ENCODE peak calls at places on chromosomes 4 and X, in five cellular contexts. U is IMR-90, Y is heart left ventricle, V is endodermal cell, R is psoas muscle. W is an unnamed sample.

GRCh38 chrX:15918003-15918402 is 63.4 kb upstream of the AP1S2 start:
- DNase-seq in R (no peak), U (no peak), Y (no peak), V (no peak), W (no peak)

GRCh38 chrX:35711281-35711680 is 86.9 kb upstream of the MAGEB16 start:
- DNase-seq in R (no peak), U (no peak), Y (no peak), V (no peak), W (no peak)

GRCh38 chr4:38034986-38035882 is 75.0 kb downstream of the PTTG2 start:
- DNase-seq in R (no peak), V (no peak), U (peak), Y (no peak), W (peak)

GRCh38 chrX:72620550-72621145 is 48.0 kb upstream of the HDAC8 start:
- DNase-seq in V (no peak), U (peak), R (peak), Y (peak), W (no peak)

GRCh38 chrX:3271485-3272186 is 74.8 kb downstream of the MXRA5 start:
- DNase-seq in U (peak), Y (no peak), R (no peak), V (no peak), W (no peak)

GRCh38 chrX:40109288-40110008 is 11.7 kb upstream of the BCOR start:
- DNase-seq in Y (peak), R (peak), V (peak), U (peak), W (peak)

GRCh38 chr4:6956434-6957147 is 47.0 kb downstream of the TBC1D14 start:
- DNase-seq in V (peak), Y (no peak), R (peak), U (no peak), W (no peak)

GRCh38 chr4:113169368-113169767 is 119.9 kb downstream of the ANK2 start:
- DNase-seq in V (peak), U (no peak), R (no peak), Y (no peak), W (no peak)

GRCh38 chr4:8200302-8200975 is 1.3 kb downstream of the SH3TC1 start:
- DNase-seq in V (no peak), Y (peak), R (peak), U (peak), W (no peak)

GRCh38 chr4:24995346-24995745 is 35.4 kb downstream of the LGI2 start:
- DNase-seq in V (no peak), Y (no peak), R (no peak), U (no peak), W (no peak)

GRCh38 chr4:123390846-123391456 is 5.6 kb upstream of the SPRY1 start:
- DNase-seq in U (peak), Y (no peak), V (no peak), R (no peak), W (no peak)

GRCh38 chr4:5389756-5390155 is 318.6 kb downstream of the EVC2 start:
- DNase-seq in R (no peak), U (no peak), V (peak), Y (no peak), W (no peak)

GRCh38 chr4:13921805-13922204 is 294.3 kb upstream of the BOD1L1 start:
- DNase-seq in U (peak), V (no peak), R (no peak), Y (no peak), W (no peak)

GRCh38 chr4:158818595-158818994 is 49.8 kb downstream of the FNIP2 start:
- DNase-seq in U (no peak), R (no peak), Y (no peak), V (no peak), W (no peak)

GRCh38 chr4:108317377-108317776 is 148.6 kb upstream of the LEF1 start:
- DNase-seq in V (no peak), U (no peak), Y (no peak), R (no peak), W (no peak)

GRCh38 chr4:25817059-25817681 is 45.6 kb downstream of the SEL1L3 start:
- DNase-seq in R (no peak), U (peak), Y (no peak), V (no peak), W (no peak)

GRCh38 chr4:63348735-63349673 is 1060.2 kb downstream of the TECRL start:
- DNase-seq in Y (peak), V (no peak), R (no peak), U (no peak), W (peak)

GRCh38 chr4:53905935-53906377 is 158.4 kb downstream of the CHIC2 start:
- DNase-seq in R (peak), V (peak), Y (peak), U (peak), W (no peak)

GRCh38 chr4:100189820-100190642 is at the start of gene DDIT4L:
- DNase-seq in R (peak), U (peak), V (peak), Y (peak), W (no peak)

GRCh38 chrX:81412428-81412827 is 210.5 kb downstream of the SH3BGRL start:
- DNase-seq in U (no peak), Y (no peak), V (no peak), R (no peak), W (no peak)

GRCh38 chrX:49710744-49711319 is 15.0 kb upstream of the PAGE1 start:
- DNase-seq in Y (no peak), V (no peak), U (no peak), R (no peak), W (no peak)

GRCh38 chr4:153771058-153771457 is 11.2 kb upstream of the RNF175 start:
- DNase-seq in V (no peak), Y (no peak), R (no peak), U (no peak), W (no peak)

GRCh38 chrX:16828126-16828908 is 41.8 kb downstream of the RBBP7 start:
- DNase-seq in R (no peak), V (no peak), U (peak), Y (peak), W (no peak)

GRCh38 chr4:144801731-144802130 is 155.8 kb downstream of the HHIP start:
- DNase-seq in U (no peak), V (no peak), R (no peak), Y (no peak), W (no peak)

GRCh38 chrX:94551831-94552230 is 877.8 kb downstream of the FAM133A start:
- DNase-seq in R (no peak), U (no peak), Y (no peak), V (no peak), W (no peak)

GRCh38 chr4:159269143-159269542 is 166.3 kb downstream of the RAPGEF2 start:
- DNase-seq in V (no peak), U (no peak), R (no peak), Y (no peak), W (no peak)

GRCh38 chrX:28847423-28847822 is 260.2 kb downstream of the IL1RAPL1 start:
- DNase-seq in R (no peak), V (peak), Y (peak), U (peak), W (no peak)

GRCh38 chr4:181259081-181259480 is 984.1 kb upstream of the TENM3 start:
- DNase-seq in V (no peak), Y (no peak), U (no peak), R (no peak), W (no peak)

GRCh38 chr4:174490356-174490969 is 31.8 kb downstream of the HPGD start:
- DNase-seq in R (no peak), Y (no peak), V (no peak), U (peak), W (no peak)

GRCh38 chr4:71807469-71807868 is 23.6 kb upstream of the GC start:
- DNase-seq in Y (no peak), R (no peak), U (no peak), V (no peak), W (no peak)

GRCh38 chr4:19776021-19776459 is 475.7 kb upstream of the SLIT2 start:
- DNase-seq in V (no peak), R (no peak), Y (no peak), U (peak), W (no peak)

GRCh38 chrX:140712413-140713173 is 3.0 kb downstream of the LINC00632 start:
- DNase-seq in R (peak), V (peak), U (peak), Y (peak), W (no peak)

GRCh38 chrX:140709421-140709846 is at the start of gene LINC00632:
- DNase-seq in Y (no peak), R (no peak), V (no peak), U (no peak), W (no peak)

GRCh38 chrX:140715787-140716186 is 6.2 kb downstream of the LINC00632 start:
- DNase-seq in U (peak), R (no peak), Y (no peak), V (no peak), W (no peak)

GRCh38 chrX:140713174-140713539 is 3.6 kb downstream of the LINC00632 start:
- DNase-seq in R (no peak), V (no peak), Y (no peak), U (no peak), W (no peak)

DNA sequence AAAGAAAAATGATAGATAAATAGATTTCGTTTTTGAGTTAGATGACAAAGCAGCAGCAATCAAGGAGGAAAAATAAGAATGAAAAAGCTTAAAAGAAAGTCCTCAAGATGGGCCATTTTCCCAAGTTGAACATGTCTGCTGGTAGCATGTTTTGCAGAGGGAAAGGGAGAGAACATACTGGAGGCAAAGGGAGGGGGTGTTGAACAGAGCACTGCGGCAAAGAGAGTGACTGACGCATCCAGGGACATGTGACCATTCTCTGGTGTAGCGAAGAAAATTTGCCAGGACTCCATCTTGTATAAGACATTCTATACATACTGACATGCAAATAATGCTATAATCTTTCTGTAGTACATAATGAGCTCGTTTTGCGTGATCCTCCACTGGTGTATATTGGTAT is 1.2 kb downstream of the LINC00632 start:
- DNase-seq in R (no peak), Y (no peak), V (no peak), U (no peak), W (no peak)
- H3K4me3 ChIP-seq in R (no peak), Y (peak), V (no peak), U (no peak), W (no peak)

GRCh38 chrX:154374361-154375155 is at the start of gene FLNA:
- DNase-seq in R (peak), V (peak), Y (no peak), U (no peak), W (peak)
- H3K4me3 ChIP-seq in R (peak), V (peak), Y (peak), U (peak), W (peak)

GRCh38 chrX:137566746-137567473 is 983 bp downstream of the ZIC3 start:
- DNase-seq in Y (no peak), R (no peak), V (peak), U (no peak), W (no peak)

GRCh38 chrX:137563681-137564651 is 2.0 kb upstream of the ZIC3 start:
- DNase-seq in R (no peak), U (no peak), Y (no peak), V (peak), W (no peak)

GRCh38 chrX:137567474-137568232 is 1.7 kb downstream of the ZIC3 start:
- DNase-seq in V (peak), Y (no peak), R (no peak), U (no peak), W (no peak)

GRCh38 chrX:137565921-137566745 is at the start of gene ZIC3:
- DNase-seq in R (peak), Y (peak), U (no peak), V (peak), W (no peak)

GRCh38 chrX:137565318-137565904 is 516 bp upstream of the ZIC3 start:
- DNase-seq in Y (no peak), R (no peak), U (no peak), V (peak), W (no peak)
- H3K4me3 ChIP-seq in Y (peak), R (peak), U (no peak), V (peak), W (no peak)

DNA sequence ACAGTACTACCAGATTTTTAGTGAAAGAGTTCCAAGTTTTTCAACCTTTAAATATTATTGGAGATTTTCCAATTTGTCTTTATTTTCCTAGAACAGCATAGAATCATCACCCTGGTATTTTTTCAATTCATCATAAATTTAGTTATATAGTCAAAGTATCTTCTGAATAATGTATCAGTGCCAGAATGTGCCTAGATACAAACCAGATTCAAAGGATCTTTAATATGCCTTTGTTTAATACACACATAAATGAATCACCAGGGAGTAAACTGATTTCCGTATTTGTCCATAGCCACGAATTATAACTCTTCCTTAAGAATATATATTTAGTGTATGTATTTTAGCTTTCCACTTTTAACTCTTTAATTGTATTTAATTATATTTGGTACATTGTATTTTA is 1373.1 kb downstream of the STIM2 start:
- DNase-seq in Y (no peak), V (no peak), R (no peak), U (no peak), W (no peak)
- H3K4me3 ChIP-seq in Y (no peak), V (no peak), R (no peak), U (no peak), W (no peak)

DNA sequence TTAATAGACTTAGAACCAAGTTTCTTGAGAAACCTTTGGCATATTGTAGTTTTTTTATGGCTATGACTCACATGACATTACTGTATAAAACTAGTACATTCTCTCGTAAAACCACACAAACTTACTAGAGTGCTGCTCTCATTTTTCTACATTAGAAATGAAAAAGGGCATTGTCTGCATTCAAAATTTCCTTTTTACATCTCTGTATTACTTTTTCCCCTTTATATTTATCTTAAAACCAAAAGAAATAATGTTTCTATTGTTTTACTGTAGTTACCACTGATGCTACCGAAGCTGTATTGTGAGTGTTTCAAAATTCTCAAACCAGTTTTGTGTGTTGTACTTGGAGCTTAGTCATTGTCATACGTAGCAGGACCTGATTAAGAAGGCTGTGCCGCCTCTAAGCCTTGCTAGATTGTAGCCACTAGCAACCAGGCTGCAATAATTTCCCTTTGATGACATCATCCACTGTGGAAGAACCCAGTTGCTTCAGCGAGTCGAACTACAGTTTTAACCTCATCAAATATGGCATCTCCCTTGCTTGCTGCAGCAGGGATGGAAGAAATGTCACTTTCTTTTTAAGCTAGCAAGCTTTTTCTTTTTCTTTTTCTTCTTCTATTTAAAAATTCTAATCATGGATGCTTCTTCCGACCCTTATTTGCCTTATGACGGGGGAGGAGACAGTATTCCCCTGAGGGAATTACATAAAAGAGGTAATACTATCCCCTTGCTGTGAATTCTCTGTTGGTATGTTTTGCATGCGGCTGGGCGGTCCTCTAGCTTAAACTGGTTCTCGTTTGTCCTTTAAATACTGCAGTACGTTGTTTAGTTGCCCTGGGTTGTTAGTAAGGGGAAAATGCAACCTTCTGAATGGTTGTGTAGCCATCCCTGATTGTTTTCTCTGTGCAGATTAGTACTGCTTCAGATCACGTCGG is 39.6 kb downstream of the CLCN3 start:
- DNase-seq in U (peak), Y (peak), V (peak), R (peak), W (peak)
- H3K4me3 ChIP-seq in U (peak), Y (peak), V (peak), R (peak), W (peak)

DNA sequence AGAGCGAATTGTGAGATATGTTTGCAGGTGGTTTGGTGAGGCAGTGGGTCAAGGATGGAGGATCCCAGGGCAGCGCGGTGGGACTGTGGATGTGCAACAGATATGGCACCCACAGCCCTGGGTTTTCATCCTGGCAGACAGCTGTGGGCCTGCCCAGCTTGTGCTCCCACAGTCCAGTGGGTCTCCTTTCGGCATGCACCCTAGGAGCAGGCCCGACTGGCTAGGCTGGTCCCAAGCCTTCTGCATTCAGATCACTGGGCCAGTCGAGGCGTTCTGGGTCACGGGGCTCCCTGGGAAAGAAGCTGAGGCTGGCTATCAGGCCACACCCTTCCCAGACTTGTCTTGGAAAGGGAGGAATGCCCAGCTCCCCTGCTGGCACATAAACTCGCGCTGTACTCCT is 2289.6 kb downstream of the ARAP2 start:
- DNase-seq in Y (no peak), U (no peak), V (no peak), R (no peak), W (no peak)
- H3K4me3 ChIP-seq in Y (no peak), U (no peak), V (no peak), R (no peak), W (no peak)